ENCODE peak calls at places on chromosome 2, in four cellular contexts. I is progenitor cell of endocrine pancreas, V is NCI-H1092 treated with DMSO at 0.1 percent for 48 hours, E is nephron progenitor cell. H is an unnamed sample.

GRCh38 chr2:234275515-234275914 is 221.4 kb downstream of the ARL4C start:
- DNase-seq in V (peak; percentile 2), E (no peak), I (no peak), H (no peak)

GRCh38 chr2:189022492-189022891 is 48.3 kb downstream of the COL3A1 start:
- DNase-seq in E (no peak), I (no peak), V (no peak), H (no peak)

GRCh38 chr2:128637481-128638155 is 318.9 kb upstream of the HS6ST1 start:
- DNase-seq in V (no peak), E (no peak), I (peak; percentile 4), H (no peak)

GRCh38 chr2:10547011-10547410 is 98.9 kb upstream of the ODC1 start:
- DNase-seq in I (no peak), V (no peak), E (no peak), H (no peak)

GRCh38 chr2:20398956-20399567 is 47.8 kb upstream of the RHOB start:
- DNase-seq in V (no peak), E (no peak), I (no peak), H (no peak)

GRCh38 chr2:69807821-69808540 is 21.5 kb upstream of the GMCL1 start:
- DNase-seq in V (no peak), E (no peak), I (no peak), H (no peak)

GRCh38 chr2:46010925-46011490 is 286.2 kb upstream of the EPAS1 start:
- DNase-seq in E (no peak), V (peak; percentile 12), I (no peak), H (peak; percentile 12)

GRCh38 chr2:174787485-174788205 is 23.4 kb upstream of the CHRNA1 start:
- DNase-seq in E (no peak), I (no peak), V (no peak), H (no peak)

GRCh38 chr2:160555420-160555819 is 61.8 kb upstream of the RBMS1 start:
- DNase-seq in E (no peak), V (no peak), I (no peak), H (no peak)

H was measured in DMS79.